ENCODE peak calls at places on chromosomes 13 and 19, in ten cellular contexts. One of them, this sample, is unnamed.

GRCh38 chr19:48965806-48966540 is 864 bp downstream of the FTL start:
- DNase-seq in fibroblast of lung: peak
- DNase-seq in K562: peak
- DNase-seq in A673: peak
- DNase-seq in cardiac muscle cell: peak
- DNase-seq in CD8-positive, alpha-beta T cell: peak
- DNase-seq in pancreas: peak
- DNase-seq in right lobe of liver: peak
- DNase-seq in hepatocyte: peak
- DNase-seq in heart right ventricle: peak
- DNase-seq in this sample: peak

GRCh38 chr19:44685877-44686276 is 13.1 kb upstream of the CEACAM16 start:
- DNase-seq in pancreas: no peak
- DNase-seq in heart right ventricle: no peak
- DNase-seq in CD8-positive, alpha-beta T cell: no peak
- DNase-seq in right lobe of liver: no peak
- DNase-seq in cardiac muscle cell: no peak
- DNase-seq in K562: no peak
- DNase-seq in hepatocyte: no peak
- DNase-seq in fibroblast of lung: peak
- DNase-seq in A673: no peak
- DNase-seq in this sample: no peak

GRCh38 chr19:1237754-1238372 is at the start of gene CBARP:
- DNase-seq in hepatocyte: peak
- DNase-seq in cardiac muscle cell: peak
- DNase-seq in K562: peak
- DNase-seq in CD8-positive, alpha-beta T cell: no peak
- DNase-seq in right lobe of liver: no peak
- DNase-seq in A673: no peak
- DNase-seq in fibroblast of lung: no peak
- DNase-seq in heart right ventricle: no peak
- DNase-seq in pancreas: no peak
- DNase-seq in this sample: no peak

GRCh38 chr13:98471895-98472294 is 105.0 kb downstream of the STK24 start:
- DNase-seq in heart right ventricle: peak
- DNase-seq in A673: no peak
- DNase-seq in pancreas: no peak
- DNase-seq in fibroblast of lung: no peak
- DNase-seq in right lobe of liver: no peak
- DNase-seq in CD8-positive, alpha-beta T cell: no peak
- DNase-seq in K562: no peak
- DNase-seq in hepatocyte: no peak
- DNase-seq in cardiac muscle cell: no peak
- DNase-seq in this sample: no peak

GRCh38 chr13:59960683-59961082 is 203.0 kb downstream of the DIAPH3 start:
- DNase-seq in A673: no peak
- DNase-seq in CD8-positive, alpha-beta T cell: no peak
- DNase-seq in fibroblast of lung: no peak
- DNase-seq in right lobe of liver: no peak
- DNase-seq in K562: no peak
- DNase-seq in pancreas: no peak
- DNase-seq in hepatocyte: no peak
- DNase-seq in cardiac muscle cell: no peak
- DNase-seq in heart right ventricle: no peak
- DNase-seq in this sample: no peak

GRCh38 chr19:50431343-50432220 is 1.1 kb upstream of the MYBPC2 start:
- DNase-seq in heart right ventricle: peak
- DNase-seq in cardiac muscle cell: peak
- DNase-seq in pancreas: peak
- DNase-seq in hepatocyte: peak
- DNase-seq in CD8-positive, alpha-beta T cell: peak
- DNase-seq in right lobe of liver: peak
- DNase-seq in K562: peak
- DNase-seq in A673: peak
- DNase-seq in fibroblast of lung: peak
- DNase-seq in this sample: peak

GRCh38 chr13:112545866-112546265 is 42.1 kb downstream of the TUBGCP3 start:
- DNase-seq in fibroblast of lung: peak
- DNase-seq in right lobe of liver: no peak
- DNase-seq in A673: no peak
- DNase-seq in CD8-positive, alpha-beta T cell: no peak
- DNase-seq in K562: no peak
- DNase-seq in pancreas: no peak
- DNase-seq in cardiac muscle cell: no peak
- DNase-seq in heart right ventricle: no peak
- DNase-seq in hepatocyte: peak
- DNase-seq in this sample: peak

GRCh38 chr13:110421696-110422395 is 114.8 kb downstream of the COL4A2 start:
- DNase-seq in pancreas: no peak
- DNase-seq in right lobe of liver: no peak
- DNase-seq in heart right ventricle: no peak
- DNase-seq in hepatocyte: no peak
- DNase-seq in A673: no peak
- DNase-seq in fibroblast of lung: peak
- DNase-seq in CD8-positive, alpha-beta T cell: no peak
- DNase-seq in cardiac muscle cell: no peak
- DNase-seq in K562: peak
- DNase-seq in this sample: no peak

DNA sequence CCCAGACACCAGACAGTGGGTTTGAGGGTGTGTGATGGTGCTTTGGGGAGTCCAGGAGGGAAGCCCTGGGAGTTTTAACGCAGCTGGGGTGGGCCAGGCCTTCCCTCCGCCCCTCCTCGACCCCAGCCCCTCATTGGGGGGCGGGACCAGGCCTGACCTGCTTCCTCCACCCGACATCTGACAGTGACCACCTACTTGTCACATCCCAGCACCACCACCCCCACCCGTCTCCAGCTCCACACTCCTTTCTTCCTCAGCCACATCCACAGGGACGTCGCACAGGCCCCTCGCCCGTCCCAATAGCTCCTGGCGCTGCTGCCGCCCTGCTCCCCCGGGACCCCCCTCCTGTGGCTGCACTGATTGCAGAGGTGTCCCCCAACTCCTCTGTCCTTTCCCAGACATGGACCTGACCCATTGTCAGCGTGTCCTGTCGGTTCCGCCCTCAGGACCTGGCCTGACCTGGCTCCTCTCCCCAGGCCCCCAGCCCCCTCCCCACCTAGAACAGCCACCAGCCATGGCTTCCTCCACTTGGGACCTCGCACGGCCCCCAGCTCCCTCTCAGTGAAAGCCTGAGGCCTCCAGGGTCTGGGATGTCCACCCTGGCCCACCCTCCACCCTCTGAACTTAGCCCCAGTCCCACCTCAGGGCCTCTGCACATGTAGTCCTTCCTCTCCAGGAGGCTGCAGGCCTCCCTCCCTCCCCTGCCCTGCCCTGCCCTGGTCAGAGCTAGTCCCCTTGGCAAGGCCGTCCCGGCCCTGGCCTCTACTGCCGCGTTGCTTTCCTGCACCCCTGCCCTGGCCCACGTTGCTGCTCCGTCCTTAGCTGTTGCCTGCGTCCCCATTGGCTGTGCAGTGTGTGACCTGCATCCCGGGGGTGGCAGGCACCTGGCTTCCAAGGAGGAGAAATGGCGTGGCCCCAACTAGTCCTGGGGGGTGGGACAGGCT is 30.4 kb downstream of the COMP start:
- DNase-seq in A673: no peak
- DNase-seq in hepatocyte: no peak
- DNase-seq in K562: no peak
- DNase-seq in CD8-positive, alpha-beta T cell: no peak
- DNase-seq in pancreas: no peak
- DNase-seq in heart right ventricle: no peak
- DNase-seq in fibroblast of lung: no peak
- DNase-seq in cardiac muscle cell: no peak
- DNase-seq in right lobe of liver: no peak
- DNase-seq in this sample: no peak
- H3K27ac ChIP-seq in A673: no peak
- H3K27ac ChIP-seq in hepatocyte: peak
- H3K27ac ChIP-seq in K562: no peak
- H3K27ac ChIP-seq in CD8-positive, alpha-beta T cell: no peak
- H3K27ac ChIP-seq in pancreas: no peak
- H3K27ac ChIP-seq in heart right ventricle: no peak
- H3K27ac ChIP-seq in fibroblast of lung: no peak
- H3K27ac ChIP-seq in cardiac muscle cell: no peak
- H3K27ac ChIP-seq in right lobe of liver: no peak
- H3K27ac ChIP-seq in this sample: peak

GRCh38 chr13:77696006-77696862 is 1.3 kb upstream of the SLAIN1 start:
- DNase-seq in heart right ventricle: no peak
- DNase-seq in K562: no peak
- DNase-seq in fibroblast of lung: peak
- DNase-seq in hepatocyte: peak
- DNase-seq in cardiac muscle cell: peak
- DNase-seq in CD8-positive, alpha-beta T cell: no peak
- DNase-seq in A673: peak
- DNase-seq in pancreas: no peak
- DNase-seq in right lobe of liver: no peak
- DNase-seq in this sample: no peak

GRCh38 chr13:77697208-77698103 is at the start of gene SLAIN1:
- DNase-seq in hepatocyte: peak
- DNase-seq in pancreas: peak
- DNase-seq in A673: peak
- DNase-seq in CD8-positive, alpha-beta T cell: peak
- DNase-seq in cardiac muscle cell: peak
- DNase-seq in K562: peak
- DNase-seq in heart right ventricle: peak
- DNase-seq in fibroblast of lung: peak
- DNase-seq in right lobe of liver: peak
- DNase-seq in this sample: no peak

GRCh38 chr13:77696863-77697207 is 652 bp upstream of the SLAIN1 start:
- DNase-seq in A673: no peak
- DNase-seq in fibroblast of lung: no peak
- DNase-seq in K562: no peak
- DNase-seq in CD8-positive, alpha-beta T cell: no peak
- DNase-seq in cardiac muscle cell: no peak
- DNase-seq in right lobe of liver: no peak
- DNase-seq in hepatocyte: no peak
- DNase-seq in heart right ventricle: no peak
- DNase-seq in pancreas: no peak
- DNase-seq in this sample: no peak

GRCh38 chr13:77699059-77699680 is 1.7 kb downstream of the SLAIN1 start:
- DNase-seq in pancreas: no peak
- DNase-seq in K562: no peak
- DNase-seq in cardiac muscle cell: no peak
- DNase-seq in hepatocyte: no peak
- DNase-seq in right lobe of liver: no peak
- DNase-seq in A673: no peak
- DNase-seq in CD8-positive, alpha-beta T cell: no peak
- DNase-seq in fibroblast of lung: no peak
- DNase-seq in heart right ventricle: no peak
- DNase-seq in this sample: no peak

GRCh38 chr13:77698211-77699058 is 948 bp downstream of the SLAIN1 start:
- DNase-seq in K562: no peak
- DNase-seq in hepatocyte: peak
- DNase-seq in right lobe of liver: peak
- DNase-seq in cardiac muscle cell: peak
- DNase-seq in CD8-positive, alpha-beta T cell: peak
- DNase-seq in fibroblast of lung: peak
- DNase-seq in A673: peak
- DNase-seq in pancreas: peak
- DNase-seq in heart right ventricle: peak
- DNase-seq in this sample: no peak
- TF ChIP-seq CTCF in K562: no peak
- TF ChIP-seq CTCF in hepatocyte: no peak
- TF ChIP-seq CTCF in right lobe of liver: no peak
- TF ChIP-seq CTCF in cardiac muscle cell: no peak
- TF ChIP-seq CTCF in CD8-positive, alpha-beta T cell: no peak
- TF ChIP-seq CTCF in fibroblast of lung: no peak
- TF ChIP-seq CTCF in A673: no peak
- TF ChIP-seq CTCF in pancreas: no peak
- TF ChIP-seq CTCF in heart right ventricle: no peak
- TF ChIP-seq CTCF in this sample: no peak

GRCh38 chr19:19404879-19405860 is at the start of gene GATAD2A:
- DNase-seq in heart right ventricle: peak
- DNase-seq in cardiac muscle cell: peak
- DNase-seq in pancreas: peak
- DNase-seq in CD8-positive, alpha-beta T cell: peak
- DNase-seq in right lobe of liver: peak
- DNase-seq in K562: peak
- DNase-seq in hepatocyte: peak
- DNase-seq in fibroblast of lung: peak
- DNase-seq in A673: peak
- DNase-seq in this sample: peak

GRCh38 chr19:19405919-19406877 is 723 bp downstream of the GATAD2A start:
- DNase-seq in pancreas: peak
- DNase-seq in right lobe of liver: peak
- DNase-seq in cardiac muscle cell: peak
- DNase-seq in CD8-positive, alpha-beta T cell: no peak
- DNase-seq in hepatocyte: peak
- DNase-seq in heart right ventricle: peak
- DNase-seq in A673: peak
- DNase-seq in K562: peak
- DNase-seq in fibroblast of lung: peak
- DNase-seq in this sample: peak

GRCh38 chr19:19403373-19403901 is 2.0 kb upstream of the GATAD2A start:
- DNase-seq in CD8-positive, alpha-beta T cell: no peak
- DNase-seq in A673: peak
- DNase-seq in heart right ventricle: no peak
- DNase-seq in fibroblast of lung: peak
- DNase-seq in cardiac muscle cell: no peak
- DNase-seq in hepatocyte: no peak
- DNase-seq in K562: peak
- DNase-seq in pancreas: no peak
- DNase-seq in right lobe of liver: no peak
- DNase-seq in this sample: peak

GRCh38 chr19:19399733-19400438 is 5.6 kb upstream of the GATAD2A start:
- DNase-seq in pancreas: no peak
- DNase-seq in fibroblast of lung: peak
- DNase-seq in right lobe of liver: no peak
- DNase-seq in hepatocyte: no peak
- DNase-seq in heart right ventricle: no peak
- DNase-seq in A673: peak
- DNase-seq in K562: no peak
- DNase-seq in CD8-positive, alpha-beta T cell: no peak
- DNase-seq in cardiac muscle cell: no peak
- DNase-seq in this sample: no peak

DNA sequence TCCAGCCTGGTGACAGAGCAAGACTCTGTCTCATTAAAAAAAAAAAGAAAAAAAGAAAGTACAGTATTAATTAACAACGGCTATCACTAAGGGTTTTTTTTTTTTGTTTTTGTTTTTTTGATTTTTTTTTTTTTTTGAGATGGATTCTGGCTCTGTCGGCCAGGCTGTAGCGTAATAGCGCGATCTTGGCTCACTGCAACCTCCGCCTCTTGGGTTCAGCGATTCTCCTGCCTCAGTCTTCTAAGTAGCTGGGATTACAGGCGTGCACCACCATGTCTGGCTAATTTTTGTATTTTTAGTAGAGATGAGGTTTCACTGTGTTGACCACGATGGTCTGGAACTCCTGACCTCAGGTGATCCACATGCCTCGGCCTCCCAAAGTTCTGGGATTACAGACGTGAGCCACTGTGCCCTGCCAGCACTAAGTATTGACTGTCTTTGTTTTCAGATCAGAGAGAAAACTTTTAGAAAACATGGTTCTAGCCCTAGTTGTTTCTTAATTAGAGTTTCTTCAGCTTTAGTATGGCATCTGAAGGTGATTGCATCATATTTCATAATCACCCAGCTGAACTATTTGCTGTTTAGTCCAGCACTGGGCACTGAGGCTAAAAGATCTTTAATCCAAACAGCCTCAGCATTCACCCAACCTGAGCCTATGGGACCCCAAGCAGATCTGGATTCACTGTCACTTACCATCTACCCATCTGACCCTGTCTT is 2.7 kb upstream of the GATAD2A start:
- DNase-seq in pancreas: no peak
- DNase-seq in hepatocyte: no peak
- DNase-seq in A673: no peak
- DNase-seq in right lobe of liver: no peak
- DNase-seq in CD8-positive, alpha-beta T cell: no peak
- DNase-seq in K562: no peak
- DNase-seq in cardiac muscle cell: no peak
- DNase-seq in heart right ventricle: no peak
- DNase-seq in fibroblast of lung: no peak
- DNase-seq in this sample: no peak
- H3K27ac ChIP-seq in pancreas: peak
- H3K27ac ChIP-seq in hepatocyte: no peak
- H3K27ac ChIP-seq in A673: peak
- H3K27ac ChIP-seq in right lobe of liver: no peak
- H3K27ac ChIP-seq in CD8-positive, alpha-beta T cell: no peak
- H3K27ac ChIP-seq in K562: peak
- H3K27ac ChIP-seq in cardiac muscle cell: no peak
- H3K27ac ChIP-seq in heart right ventricle: no peak
- H3K27ac ChIP-seq in fibroblast of lung: peak
- H3K27ac ChIP-seq in this sample: peak

GRCh38 chr19:55099557-55100506 is 17.6 kb downstream of the PPP1R12C start:
- DNase-seq in A673: no peak
- DNase-seq in hepatocyte: no peak
- DNase-seq in pancreas: peak
- DNase-seq in fibroblast of lung: no peak
- DNase-seq in heart right ventricle: peak
- DNase-seq in cardiac muscle cell: peak
- DNase-seq in CD8-positive, alpha-beta T cell: no peak
- DNase-seq in K562: peak
- DNase-seq in right lobe of liver: no peak
- DNase-seq in this sample: no peak
- TF ChIP-seq CTCF in A673: peak
- TF ChIP-seq CTCF in hepatocyte: peak
- TF ChIP-seq CTCF in pancreas: no peak
- TF ChIP-seq CTCF in fibroblast of lung: peak
- TF ChIP-seq CTCF in heart right ventricle: peak
- TF ChIP-seq CTCF in cardiac muscle cell: peak
- TF ChIP-seq CTCF in CD8-positive, alpha-beta T cell: no peak
- TF ChIP-seq CTCF in K562: peak
- TF ChIP-seq CTCF in right lobe of liver: no peak
- TF ChIP-seq CTCF in this sample: no peak